ENCODE peak calls at places on chromosomes 13 and 19, in four cellular contexts. One of them, this sample, is unnamed.
A peak's percentile ranks its signal among the peaks of the same experiment; 100 is the strongest.

GRCh38 chr13:56424246-56424645 is 716.5 kb upstream of the PRR20A start:
- DNase-seq in hepatocyte: no peak
- DNase-seq in GM23338: no peak
- DNase-seq in neural progenitor cell: no peak
- DNase-seq in this sample: no peak

GRCh38 chr19:42198676-42199439 is 18.6 kb downstream of the DEDD2 start:
- DNase-seq in hepatocyte: no peak
- DNase-seq in GM23338: peak; percentile 32
- DNase-seq in neural progenitor cell: no peak
- DNase-seq in this sample: no peak

GRCh38 chr19:51368366-51369282 is at the start of gene CLDND2:
- DNase-seq in hepatocyte: no peak
- DNase-seq in GM23338: no peak
- DNase-seq in neural progenitor cell: no peak
- DNase-seq in this sample: peak; percentile 57

GRCh38 chr13:48449656-48450055 is 36.7 kb upstream of the LPAR6 start:
- DNase-seq in hepatocyte: no peak
- DNase-seq in GM23338: no peak
- DNase-seq in neural progenitor cell: no peak
- DNase-seq in this sample: no peak

GRCh38 chr19:24059572-24060295 is 27.3 kb upstream of the ZNF254 start:
- DNase-seq in hepatocyte: no peak
- DNase-seq in GM23338: no peak
- DNase-seq in neural progenitor cell: no peak
- DNase-seq in this sample: no peak

GRCh38 chr13:72953391-72953960 is 105.3 kb upstream of the KLF5 start:
- DNase-seq in hepatocyte: no peak
- DNase-seq in GM23338: no peak
- DNase-seq in neural progenitor cell: no peak
- DNase-seq in this sample: no peak

GRCh38 chr13:52975969-52976368 is 52.6 kb upstream of the OLFM4 start:
- DNase-seq in hepatocyte: no peak
- DNase-seq in GM23338: no peak
- DNase-seq in neural progenitor cell: no peak
- DNase-seq in this sample: peak; percentile 1

GRCh38 chr13:23828866-23829265 is 60.3 kb downstream of the MIPEP start:
- DNase-seq in hepatocyte: no peak
- DNase-seq in GM23338: no peak
- DNase-seq in neural progenitor cell: no peak
- DNase-seq in this sample: no peak

GRCh38 chr13:44300895-44301638 is 72.6 kb upstream of the SERP2 start:
- DNase-seq in hepatocyte: no peak
- DNase-seq in GM23338: no peak
- DNase-seq in neural progenitor cell: no peak
- DNase-seq in this sample: no peak

GRCh38 chr13:68234278-68234677 is 1004.1 kb upstream of the PCDH9 start:
- DNase-seq in hepatocyte: peak; percentile 7
- DNase-seq in GM23338: peak; percentile 43
- DNase-seq in neural progenitor cell: peak; percentile 36
- DNase-seq in this sample: no peak

GRCh38 chr19:33686687-33687541 is 65.2 kb downstream of the CHST8 start:
- DNase-seq in hepatocyte: no peak
- DNase-seq in GM23338: no peak
- DNase-seq in neural progenitor cell: no peak
- DNase-seq in this sample: no peak

GRCh38 chr19:52987221-52987620 is 24.5 kb upstream of the ZNF816 start:
- DNase-seq in hepatocyte: no peak
- DNase-seq in GM23338: no peak
- DNase-seq in neural progenitor cell: no peak
- DNase-seq in this sample: no peak

GRCh38 chr13:27005556-27005955 is 166.1 kb downstream of the USP12 start:
- DNase-seq in hepatocyte: no peak
- DNase-seq in GM23338: peak; percentile 22
- DNase-seq in neural progenitor cell: peak; percentile 23
- DNase-seq in this sample: no peak

GRCh38 chr13:39913339-39913738 is 257.9 kb downstream of the COG6 start:
- DNase-seq in hepatocyte: no peak
- DNase-seq in GM23338: no peak
- DNase-seq in neural progenitor cell: no peak
- DNase-seq in this sample: peak; percentile 27

GRCh38 chr13:109985871-109986270 is 199.5 kb upstream of the IRS2 start:
- DNase-seq in hepatocyte: no peak
- DNase-seq in GM23338: no peak
- DNase-seq in neural progenitor cell: no peak
- DNase-seq in this sample: peak; percentile 30

GRCh38 chr13:40470665-40471064 is 195.8 kb downstream of the FOXO1 start:
- DNase-seq in hepatocyte: no peak
- DNase-seq in GM23338: no peak
- DNase-seq in neural progenitor cell: no peak
- DNase-seq in this sample: no peak

GRCh38 chr13:36530861-36531590 is 98.7 kb downstream of the CCNA1 start:
- DNase-seq in hepatocyte: no peak
- DNase-seq in GM23338: no peak
- DNase-seq in neural progenitor cell: no peak
- DNase-seq in this sample: no peak

GRCh38 chr19:18057557-18057956 is 29.2 kb downstream of the IL12RB1 start:
- DNase-seq in hepatocyte: no peak
- DNase-seq in GM23338: no peak
- DNase-seq in neural progenitor cell: no peak
- DNase-seq in this sample: no peak
- H3K4me2 ChIP-seq in hepatocyte: no peak overlapping the region
- H3K4me2 ChIP-seq in GM23338: peak overlapping the region; percentile 82
- H3K4me2 ChIP-seq in neural progenitor cell: no peak overlapping the region
- H3K4me2 ChIP-seq in this sample: no peak overlapping the region

DNA sequence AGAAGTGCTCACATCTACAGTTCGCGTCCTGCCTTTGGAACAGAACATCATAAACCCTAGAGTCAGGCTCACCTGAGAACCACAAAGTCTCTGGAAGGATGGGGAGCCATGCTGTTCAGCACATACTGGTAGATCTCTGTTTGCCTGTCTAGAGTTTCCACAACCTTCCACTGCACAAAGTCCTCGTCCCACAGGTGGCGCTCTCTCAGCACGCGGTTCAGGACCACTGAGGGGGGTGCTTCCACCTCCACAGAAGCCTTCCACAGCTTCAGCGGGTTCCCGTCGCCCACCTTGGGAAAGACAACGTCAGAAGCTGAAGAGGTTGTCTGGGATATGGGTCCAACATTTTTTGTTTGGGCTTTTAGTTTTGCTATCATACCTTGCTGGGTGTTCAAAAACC is 93.6 kb downstream of the KL start:
- DNase-seq in hepatocyte: no peak
- DNase-seq in GM23338: peak; percentile 64
- DNase-seq in neural progenitor cell: peak; percentile 31
- DNase-seq in this sample: peak; percentile 83
- H3K27ac ChIP-seq in hepatocyte: peak overlapping the region; percentile 4
- H3K27ac ChIP-seq in GM23338: no peak overlapping the region
- H3K27ac ChIP-seq in neural progenitor cell: no peak overlapping the region
- H3K27ac ChIP-seq in this sample: no peak overlapping the region

GRCh38 chr19:39941615-39942507 is 7.4 kb upstream of the FCGBP start:
- DNase-seq in hepatocyte: no peak
- DNase-seq in GM23338: no peak
- DNase-seq in neural progenitor cell: peak; percentile 35
- DNase-seq in this sample: peak; percentile 66
- H3K4me1 ChIP-seq in hepatocyte: peaks cover 27% of the 10 kb centered on the region
- H3K4me1 ChIP-seq in GM23338: no peaks in the 10 kb centered on the region
- H3K4me1 ChIP-seq in neural progenitor cell: peaks cover 21% of the 10 kb centered on the region
- H3K4me1 ChIP-seq in this sample: peaks cover 16% of the 10 kb centered on the region

GRCh38 chr13:98977568-98978270 is at the start of gene DOCK9:
- DNase-seq in hepatocyte: peak; percentile 43
- DNase-seq in GM23338: peak; percentile 60
- DNase-seq in neural progenitor cell: peak; percentile 67
- DNase-seq in this sample: no peak

GRCh38 chr13:98976941-98977340 is 923 bp downstream of the DOCK9 start:
- DNase-seq in hepatocyte: no peak
- DNase-seq in GM23338: no peak
- DNase-seq in neural progenitor cell: no peak
- DNase-seq in this sample: no peak

GRCh38 chr13:98978280-98978679 is 416 bp upstream of the DOCK9 start:
- DNase-seq in hepatocyte: no peak
- DNase-seq in GM23338: no peak
- DNase-seq in neural progenitor cell: no peak
- DNase-seq in this sample: no peak

GRCh38 chr13:98976338-98976737 is 1.5 kb downstream of the DOCK9 start:
- DNase-seq in hepatocyte: no peak
- DNase-seq in GM23338: no peak
- DNase-seq in neural progenitor cell: no peak
- DNase-seq in this sample: no peak

DNA sequence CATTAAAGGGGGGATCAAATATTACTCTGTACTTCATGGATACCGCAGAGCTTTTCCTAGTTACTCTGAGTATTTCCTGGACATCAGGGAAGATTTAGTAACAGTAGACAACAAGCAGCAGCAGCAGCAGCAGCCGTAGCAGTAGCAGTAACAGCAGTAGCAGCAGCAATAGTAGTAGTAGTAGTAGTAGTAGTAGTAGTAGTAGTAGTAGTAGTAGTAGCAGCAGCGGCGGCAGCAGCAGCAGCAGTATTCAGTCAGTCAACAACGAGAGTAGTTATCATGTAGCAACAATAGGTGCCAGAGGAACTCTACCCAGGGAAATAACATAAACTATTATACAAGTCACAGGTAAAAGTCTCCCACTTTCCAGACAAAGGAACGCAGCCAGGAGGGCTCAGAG is 1.1 kb upstream of the DOCK9 start:
- DNase-seq in hepatocyte: no peak
- DNase-seq in GM23338: no peak
- DNase-seq in neural progenitor cell: no peak
- DNase-seq in this sample: no peak
- H3K4me2 ChIP-seq in hepatocyte: no peak overlapping the region
- H3K4me2 ChIP-seq in GM23338: no peak overlapping the region
- H3K4me2 ChIP-seq in neural progenitor cell: no peak overlapping the region
- H3K4me2 ChIP-seq in this sample: no peak overlapping the region

GRCh38 chr19:3415695-3416094 is 49.3 kb downstream of the NFIC start:
- DNase-seq in hepatocyte: no peak
- DNase-seq in GM23338: no peak
- DNase-seq in neural progenitor cell: no peak
- DNase-seq in this sample: no peak
- H3K27ac ChIP-seq in hepatocyte: no peak overlapping the region
- H3K27ac ChIP-seq in GM23338: no peak overlapping the region
- H3K27ac ChIP-seq in neural progenitor cell: no peak overlapping the region
- H3K27ac ChIP-seq in this sample: no peak overlapping the region

GRCh38 chr13:99258946-99259345 is 767 bp upstream of the GPR18 start:
- DNase-seq in hepatocyte: no peak
- DNase-seq in GM23338: no peak
- DNase-seq in neural progenitor cell: no peak
- DNase-seq in this sample: peak; percentile 97
- H3K4me1 ChIP-seq in hepatocyte: no peaks in the 10 kb centered on the region
- H3K4me1 ChIP-seq in GM23338: no peaks in the 10 kb centered on the region
- H3K4me1 ChIP-seq in neural progenitor cell: no peaks in the 10 kb centered on the region
- H3K4me1 ChIP-seq in this sample: peaks cover 83% of the 10 kb centered on the region

GRCh38 chr19:38506723-38507550 is 73.4 kb downstream of the RYR1 start:
- DNase-seq in hepatocyte: peak; percentile 44
- DNase-seq in GM23338: peak; percentile 99
- DNase-seq in neural progenitor cell: peak; percentile 90
- DNase-seq in this sample: peak; percentile 98
- H3K4me2 ChIP-seq in hepatocyte: no peak overlapping the region
- H3K4me2 ChIP-seq in GM23338: peak overlapping the region; percentile 33
- H3K4me2 ChIP-seq in neural progenitor cell: no peak overlapping the region
- H3K4me2 ChIP-seq in this sample: no peak overlapping the region

GRCh38 chr19:11044436-11044835 is 44.8 kb upstream of the LDLR start:
- DNase-seq in hepatocyte: no peak
- DNase-seq in GM23338: no peak
- DNase-seq in neural progenitor cell: no peak
- DNase-seq in this sample: no peak

GRCh38 chr19:11041966-11042627 is 47.2 kb upstream of the LDLR start:
- DNase-seq in hepatocyte: no peak
- DNase-seq in GM23338: no peak
- DNase-seq in neural progenitor cell: no peak
- DNase-seq in this sample: no peak

GRCh38 chr19:11045536-11045935 is 43.7 kb upstream of the LDLR start:
- DNase-seq in hepatocyte: no peak
- DNase-seq in GM23338: no peak
- DNase-seq in neural progenitor cell: no peak
- DNase-seq in this sample: no peak

GRCh38 chr19:11038511-11038910 is 50.8 kb upstream of the LDLR start:
- DNase-seq in hepatocyte: no peak
- DNase-seq in GM23338: no peak
- DNase-seq in neural progenitor cell: no peak
- DNase-seq in this sample: no peak

GRCh38 chr19:11041194-11041593 is 48.1 kb upstream of the LDLR start:
- DNase-seq in hepatocyte: no peak
- DNase-seq in GM23338: no peak
- DNase-seq in neural progenitor cell: no peak
- DNase-seq in this sample: no peak
- H3K27ac ChIP-seq in hepatocyte: no peak overlapping the region
- H3K27ac ChIP-seq in GM23338: no peak overlapping the region
- H3K27ac ChIP-seq in neural progenitor cell: no peak overlapping the region
- H3K27ac ChIP-seq in this sample: no peak overlapping the region

GRCh38 chr13:58318495-58319167 is 687.1 kb downstream of the PCDH17 start:
- DNase-seq in hepatocyte: no peak
- DNase-seq in GM23338: no peak
- DNase-seq in neural progenitor cell: no peak
- DNase-seq in this sample: no peak
- H3K4me1 ChIP-seq in hepatocyte: no peaks in the 10 kb centered on the region
- H3K4me1 ChIP-seq in GM23338: peaks cover 10% of the 10 kb centered on the region
- H3K4me1 ChIP-seq in neural progenitor cell: no peaks in the 10 kb centered on the region
- H3K4me1 ChIP-seq in this sample: no peaks in the 10 kb centered on the region

GRCh38 chr19:29001922-29002247 is 211.1 kb downstream of the UQCRFS1 start:
- DNase-seq in hepatocyte: no peak
- DNase-seq in GM23338: no peak
- DNase-seq in neural progenitor cell: no peak
- DNase-seq in this sample: no peak

GRCh38 chr19:29006057-29006735 is 206.8 kb downstream of the UQCRFS1 start:
- DNase-seq in hepatocyte: no peak
- DNase-seq in GM23338: no peak
- DNase-seq in neural progenitor cell: no peak
- DNase-seq in this sample: no peak

GRCh38 chr19:29002336-29002735 is 210.6 kb downstream of the UQCRFS1 start:
- DNase-seq in hepatocyte: no peak
- DNase-seq in GM23338: no peak
- DNase-seq in neural progenitor cell: no peak
- DNase-seq in this sample: no peak

GRCh38 chr19:29003641-29004409 is 209.1 kb downstream of the UQCRFS1 start:
- DNase-seq in hepatocyte: no peak
- DNase-seq in GM23338: no peak
- DNase-seq in neural progenitor cell: peak; percentile 60
- DNase-seq in this sample: no peak

DNA sequence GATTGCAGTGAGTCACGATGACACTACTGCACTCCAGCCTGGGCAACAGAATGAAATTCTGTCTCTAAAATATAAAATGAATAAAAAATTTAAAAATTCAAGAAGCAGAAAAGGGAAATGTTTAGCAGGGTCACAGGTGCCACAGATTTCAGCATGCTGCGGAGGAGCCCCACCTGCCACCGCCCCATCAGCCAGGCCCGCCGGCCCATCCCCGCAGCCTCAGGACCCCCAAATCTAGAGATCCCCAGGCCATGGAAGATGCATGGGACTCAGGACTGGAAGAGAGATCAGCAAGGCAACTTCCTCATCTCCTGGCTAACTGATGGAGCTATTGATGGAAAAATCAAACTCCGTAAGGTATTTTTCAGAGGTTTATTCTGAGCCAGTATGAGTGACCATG is 208.2 kb downstream of the UQCRFS1 start:
- DNase-seq in hepatocyte: no peak
- DNase-seq in GM23338: no peak
- DNase-seq in neural progenitor cell: no peak
- DNase-seq in this sample: no peak
- H3K4me2 ChIP-seq in hepatocyte: no peak overlapping the region
- H3K4me2 ChIP-seq in GM23338: no peak overlapping the region
- H3K4me2 ChIP-seq in neural progenitor cell: no peak overlapping the region
- H3K4me2 ChIP-seq in this sample: no peak overlapping the region

This sample was measured in Karpas-422.